ENCODE peak calls at places on chromosomes 16 and 17, in ten cellular contexts. One of them, this sample, is unnamed.
A peak's percentile ranks its signal among the peaks of the same experiment; 100 is the strongest.

GRCh38 chr17:82228842-82229685 is at the start of gene SLC16A3:
- DNase-seq in cardiac muscle cell: peak; percentile 83
- DNase-seq in foreskin keratinocyte: no peak
- DNase-seq in naive thymus-derived CD4-positive, alpha-beta T cell: no peak
- DNase-seq in suprapubic skin: peak; percentile 78
- DNase-seq in tibial artery: peak; percentile 76
- DNase-seq in left lung: peak; percentile 77
- DNase-seq in uterus: peak; percentile 42
- DNase-seq in GM12878: no peak
- DNase-seq in transverse colon: peak; percentile 78
- DNase-seq in this sample: no peak

GRCh38 chr17:38617967-38618760 is 12.4 kb upstream of the SRCIN1 start:
- DNase-seq in cardiac muscle cell: no peak
- DNase-seq in foreskin keratinocyte: no peak
- DNase-seq in naive thymus-derived CD4-positive, alpha-beta T cell: no peak
- DNase-seq in suprapubic skin: peak; percentile 7
- DNase-seq in tibial artery: peak; percentile 20
- DNase-seq in left lung: no peak
- DNase-seq in uterus: no peak
- DNase-seq in GM12878: no peak
- DNase-seq in transverse colon: no peak
- DNase-seq in this sample: no peak

GRCh38 chr16:89445166-89445565 is 45.2 kb downstream of the ANKRD11 start:
- DNase-seq in cardiac muscle cell: no peak
- DNase-seq in foreskin keratinocyte: no peak
- DNase-seq in naive thymus-derived CD4-positive, alpha-beta T cell: no peak
- DNase-seq in suprapubic skin: no peak
- DNase-seq in tibial artery: no peak
- DNase-seq in left lung: no peak
- DNase-seq in uterus: no peak
- DNase-seq in GM12878: no peak
- DNase-seq in transverse colon: no peak
- DNase-seq in this sample: no peak

GRCh38 chr17:77107506-77108433 is 33.0 kb upstream of the SEC14L1 start:
- DNase-seq in cardiac muscle cell: peak; percentile 65
- DNase-seq in foreskin keratinocyte: no peak
- DNase-seq in naive thymus-derived CD4-positive, alpha-beta T cell: no peak
- DNase-seq in suprapubic skin: no peak
- DNase-seq in tibial artery: no peak
- DNase-seq in left lung: no peak
- DNase-seq in uterus: peak; percentile 55
- DNase-seq in GM12878: peak; percentile 94
- DNase-seq in transverse colon: peak; percentile 59
- DNase-seq in this sample: peak; percentile 43

GRCh38 chr17:57585341-57586098 is 159.6 kb downstream of the CCDC182 start:
- DNase-seq in cardiac muscle cell: no peak
- DNase-seq in foreskin keratinocyte: no peak
- DNase-seq in naive thymus-derived CD4-positive, alpha-beta T cell: no peak
- DNase-seq in suprapubic skin: no peak
- DNase-seq in tibial artery: no peak
- DNase-seq in left lung: no peak
- DNase-seq in uterus: no peak
- DNase-seq in GM12878: no peak
- DNase-seq in transverse colon: no peak
- DNase-seq in this sample: no peak

GRCh38 chr17:69575346-69575761 is 160.9 kb downstream of the MAP2K6 start:
- DNase-seq in cardiac muscle cell: peak; percentile 87
- DNase-seq in foreskin keratinocyte: no peak
- DNase-seq in naive thymus-derived CD4-positive, alpha-beta T cell: no peak
- DNase-seq in suprapubic skin: no peak
- DNase-seq in tibial artery: no peak
- DNase-seq in left lung: no peak
- DNase-seq in uterus: no peak
- DNase-seq in GM12878: no peak
- DNase-seq in transverse colon: no peak
- DNase-seq in this sample: peak; percentile 75

GRCh38 chr17:7220593-7221280 is 999 bp downstream of the ACADVL start:
- DNase-seq in cardiac muscle cell: peak; percentile 71
- DNase-seq in foreskin keratinocyte: no peak
- DNase-seq in naive thymus-derived CD4-positive, alpha-beta T cell: peak; percentile 47
- DNase-seq in suprapubic skin: no peak
- DNase-seq in tibial artery: no peak
- DNase-seq in left lung: peak; percentile 59
- DNase-seq in uterus: no peak
- DNase-seq in GM12878: no peak
- DNase-seq in transverse colon: peak; percentile 77
- DNase-seq in this sample: peak; percentile 49

GRCh38 chr16:2854700-2855309 is 3.2 kb downstream of the PRSS22 start:
- DNase-seq in cardiac muscle cell: no peak
- DNase-seq in foreskin keratinocyte: no peak
- DNase-seq in naive thymus-derived CD4-positive, alpha-beta T cell: no peak
- DNase-seq in suprapubic skin: no peak
- DNase-seq in tibial artery: no peak
- DNase-seq in left lung: no peak
- DNase-seq in uterus: no peak
- DNase-seq in GM12878: no peak
- DNase-seq in transverse colon: no peak
- DNase-seq in this sample: no peak

GRCh38 chr17:13560935-13561334 is 40.8 kb downstream of the HS3ST3A1 start:
- DNase-seq in cardiac muscle cell: no peak
- DNase-seq in foreskin keratinocyte: no peak
- DNase-seq in naive thymus-derived CD4-positive, alpha-beta T cell: no peak
- DNase-seq in suprapubic skin: no peak
- DNase-seq in tibial artery: no peak
- DNase-seq in left lung: no peak
- DNase-seq in uterus: no peak
- DNase-seq in GM12878: no peak
- DNase-seq in transverse colon: no peak
- DNase-seq in this sample: no peak

GRCh38 chr17:13562271-13562800 is 39.4 kb downstream of the HS3ST3A1 start:
- DNase-seq in cardiac muscle cell: no peak
- DNase-seq in foreskin keratinocyte: no peak
- DNase-seq in naive thymus-derived CD4-positive, alpha-beta T cell: no peak
- DNase-seq in suprapubic skin: peak; percentile 70
- DNase-seq in tibial artery: no peak
- DNase-seq in left lung: peak; percentile 62
- DNase-seq in uterus: no peak
- DNase-seq in GM12878: no peak
- DNase-seq in transverse colon: no peak
- DNase-seq in this sample: peak; percentile 95

GRCh38 chr17:13558588-13558987 is 43.1 kb downstream of the HS3ST3A1 start:
- DNase-seq in cardiac muscle cell: no peak
- DNase-seq in foreskin keratinocyte: no peak
- DNase-seq in naive thymus-derived CD4-positive, alpha-beta T cell: no peak
- DNase-seq in suprapubic skin: no peak
- DNase-seq in tibial artery: no peak
- DNase-seq in left lung: no peak
- DNase-seq in uterus: no peak
- DNase-seq in GM12878: no peak
- DNase-seq in transverse colon: no peak
- DNase-seq in this sample: no peak

GRCh38 chr17:13563916-13564315 is 37.8 kb downstream of the HS3ST3A1 start:
- DNase-seq in cardiac muscle cell: peak; percentile 41
- DNase-seq in foreskin keratinocyte: no peak
- DNase-seq in naive thymus-derived CD4-positive, alpha-beta T cell: no peak
- DNase-seq in suprapubic skin: no peak
- DNase-seq in tibial artery: no peak
- DNase-seq in left lung: no peak
- DNase-seq in uterus: no peak
- DNase-seq in GM12878: no peak
- DNase-seq in transverse colon: no peak
- DNase-seq in this sample: no peak

DNA sequence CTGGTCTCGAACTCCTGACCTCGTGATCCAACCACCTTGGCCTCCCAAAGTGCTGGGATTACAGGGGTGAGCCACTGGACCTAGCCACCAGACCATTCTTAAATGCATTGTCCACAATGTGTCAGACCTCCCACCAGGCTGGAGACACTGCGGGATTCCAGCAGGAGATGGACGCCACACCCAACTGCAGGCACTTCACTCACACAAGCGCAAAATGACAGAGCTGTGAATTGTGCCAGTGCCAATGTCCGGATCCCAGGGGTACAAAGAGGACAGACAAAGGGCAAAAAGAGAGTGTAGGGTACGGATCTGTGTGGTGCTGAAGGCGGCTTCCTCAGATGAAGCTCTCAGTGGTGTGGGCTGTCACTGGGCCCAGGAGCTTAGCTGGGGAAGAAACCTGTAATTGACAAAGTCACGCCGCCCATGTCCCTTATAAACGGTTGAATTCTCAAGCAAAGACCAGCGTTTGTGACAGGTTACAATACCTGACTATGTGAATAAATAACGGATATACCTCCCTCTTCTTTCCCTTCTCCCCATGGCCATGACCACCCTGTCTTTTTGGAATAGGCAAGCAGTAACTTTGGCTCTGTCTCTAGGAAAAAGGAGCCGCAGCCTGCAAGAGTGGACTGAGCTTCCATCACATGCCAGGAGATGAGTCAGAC is 40.0 kb downstream of the HS3ST3A1 start:
- DNase-seq in cardiac muscle cell: peak; percentile 92
- DNase-seq in foreskin keratinocyte: no peak
- DNase-seq in naive thymus-derived CD4-positive, alpha-beta T cell: no peak
- DNase-seq in suprapubic skin: no peak
- DNase-seq in tibial artery: no peak
- DNase-seq in left lung: no peak
- DNase-seq in uterus: peak; percentile 54
- DNase-seq in GM12878: no peak
- DNase-seq in transverse colon: peak; percentile 8
- DNase-seq in this sample: no peak
- H3K27ac ChIP-seq in cardiac muscle cell: no peak overlapping the region
- H3K27ac ChIP-seq in foreskin keratinocyte: no peak overlapping the region
- H3K27ac ChIP-seq in naive thymus-derived CD4-positive, alpha-beta T cell: no peak overlapping the region
- H3K27ac ChIP-seq in suprapubic skin: no peak overlapping the region
- H3K27ac ChIP-seq in tibial artery: no peak overlapping the region
- H3K27ac ChIP-seq in left lung: no peak overlapping the region
- H3K27ac ChIP-seq in uterus: no peak overlapping the region
- H3K27ac ChIP-seq in GM12878: no peak overlapping the region
- H3K27ac ChIP-seq in transverse colon: no peak overlapping the region
- H3K27ac ChIP-seq in this sample: peak overlapping the region; percentile 67

GRCh38 chr17:41728056-41728455 is 6.4 kb downstream of the HAP1 start:
- DNase-seq in cardiac muscle cell: no peak
- DNase-seq in foreskin keratinocyte: no peak
- DNase-seq in naive thymus-derived CD4-positive, alpha-beta T cell: no peak
- DNase-seq in suprapubic skin: no peak
- DNase-seq in tibial artery: no peak
- DNase-seq in left lung: no peak
- DNase-seq in uterus: no peak
- DNase-seq in GM12878: no peak
- DNase-seq in transverse colon: no peak
- DNase-seq in this sample: no peak

GRCh38 chr17:41731836-41732235 is 2.6 kb downstream of the HAP1 start:
- DNase-seq in cardiac muscle cell: no peak
- DNase-seq in foreskin keratinocyte: no peak
- DNase-seq in naive thymus-derived CD4-positive, alpha-beta T cell: no peak
- DNase-seq in suprapubic skin: no peak
- DNase-seq in tibial artery: no peak
- DNase-seq in left lung: no peak
- DNase-seq in uterus: no peak
- DNase-seq in GM12878: no peak
- DNase-seq in transverse colon: no peak
- DNase-seq in this sample: no peak

GRCh38 chr17:41734139-41734948 is at the start of gene HAP1:
- DNase-seq in cardiac muscle cell: peak; percentile 31
- DNase-seq in foreskin keratinocyte: no peak
- DNase-seq in naive thymus-derived CD4-positive, alpha-beta T cell: no peak
- DNase-seq in suprapubic skin: no peak
- DNase-seq in tibial artery: no peak
- DNase-seq in left lung: no peak
- DNase-seq in uterus: no peak
- DNase-seq in GM12878: no peak
- DNase-seq in transverse colon: no peak
- DNase-seq in this sample: peak; percentile 13

GRCh38 chr17:41733348-41734138 is 900 bp downstream of the HAP1 start:
- DNase-seq in cardiac muscle cell: no peak
- DNase-seq in foreskin keratinocyte: no peak
- DNase-seq in naive thymus-derived CD4-positive, alpha-beta T cell: no peak
- DNase-seq in suprapubic skin: no peak
- DNase-seq in tibial artery: no peak
- DNase-seq in left lung: no peak
- DNase-seq in uterus: no peak
- DNase-seq in GM12878: no peak
- DNase-seq in transverse colon: no peak
- DNase-seq in this sample: no peak

GRCh38 chr17:41730479-41730878 is 4.0 kb downstream of the HAP1 start:
- DNase-seq in cardiac muscle cell: no peak
- DNase-seq in foreskin keratinocyte: no peak
- DNase-seq in naive thymus-derived CD4-positive, alpha-beta T cell: no peak
- DNase-seq in suprapubic skin: no peak
- DNase-seq in tibial artery: no peak
- DNase-seq in left lung: no peak
- DNase-seq in uterus: no peak
- DNase-seq in GM12878: no peak
- DNase-seq in transverse colon: no peak
- DNase-seq in this sample: no peak
- H3K27ac ChIP-seq in cardiac muscle cell: no peak overlapping the region
- H3K27ac ChIP-seq in foreskin keratinocyte: no peak overlapping the region
- H3K27ac ChIP-seq in naive thymus-derived CD4-positive, alpha-beta T cell: no peak overlapping the region
- H3K27ac ChIP-seq in suprapubic skin: no peak overlapping the region
- H3K27ac ChIP-seq in tibial artery: no peak overlapping the region
- H3K27ac ChIP-seq in left lung: no peak overlapping the region
- H3K27ac ChIP-seq in uterus: no peak overlapping the region
- H3K27ac ChIP-seq in GM12878: no peak overlapping the region
- H3K27ac ChIP-seq in transverse colon: no peak overlapping the region
- H3K27ac ChIP-seq in this sample: no peak overlapping the region

GRCh38 chr17:29715680-29716079 is 93.0 kb upstream of the CORO6 start:
- DNase-seq in cardiac muscle cell: no peak
- DNase-seq in foreskin keratinocyte: no peak
- DNase-seq in naive thymus-derived CD4-positive, alpha-beta T cell: no peak
- DNase-seq in suprapubic skin: no peak
- DNase-seq in tibial artery: no peak
- DNase-seq in left lung: no peak
- DNase-seq in uterus: no peak
- DNase-seq in GM12878: no peak
- DNase-seq in transverse colon: no peak
- DNase-seq in this sample: no peak

GRCh38 chr17:29711588-29712385 is 89.1 kb upstream of the CORO6 start:
- DNase-seq in cardiac muscle cell: no peak
- DNase-seq in foreskin keratinocyte: no peak
- DNase-seq in naive thymus-derived CD4-positive, alpha-beta T cell: no peak
- DNase-seq in suprapubic skin: no peak
- DNase-seq in tibial artery: no peak
- DNase-seq in left lung: no peak
- DNase-seq in uterus: no peak
- DNase-seq in GM12878: no peak
- DNase-seq in transverse colon: no peak
- DNase-seq in this sample: no peak

GRCh38 chr17:29714146-29714545 is 91.4 kb upstream of the CORO6 start:
- DNase-seq in cardiac muscle cell: no peak
- DNase-seq in foreskin keratinocyte: no peak
- DNase-seq in naive thymus-derived CD4-positive, alpha-beta T cell: no peak
- DNase-seq in suprapubic skin: no peak
- DNase-seq in tibial artery: no peak
- DNase-seq in left lung: no peak
- DNase-seq in uterus: no peak
- DNase-seq in GM12878: no peak
- DNase-seq in transverse colon: no peak
- DNase-seq in this sample: no peak

GRCh38 chr17:29712677-29713076 is 90.0 kb upstream of the CORO6 start:
- DNase-seq in cardiac muscle cell: no peak
- DNase-seq in foreskin keratinocyte: no peak
- DNase-seq in naive thymus-derived CD4-positive, alpha-beta T cell: no peak
- DNase-seq in suprapubic skin: no peak
- DNase-seq in tibial artery: no peak
- DNase-seq in left lung: no peak
- DNase-seq in uterus: no peak
- DNase-seq in GM12878: no peak
- DNase-seq in transverse colon: no peak
- DNase-seq in this sample: no peak

DNA sequence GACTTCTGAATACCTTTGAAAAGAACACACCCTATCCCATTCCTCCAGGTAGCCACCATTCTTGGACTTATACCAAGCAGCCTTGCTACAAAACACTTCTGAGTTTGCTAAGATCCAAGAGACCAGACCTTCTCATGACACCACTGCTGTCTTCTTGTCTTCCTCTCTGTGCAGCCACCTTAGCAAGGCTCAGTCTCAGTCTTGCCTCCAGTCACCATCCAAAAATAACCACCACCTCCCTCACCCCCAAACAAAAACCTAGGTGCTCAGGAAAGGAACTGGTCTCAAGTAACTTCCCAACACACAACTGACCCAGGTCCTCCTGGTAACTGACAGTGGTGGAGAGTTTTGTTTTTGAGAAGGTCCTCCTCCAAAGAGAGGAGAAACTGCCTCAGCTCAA is 90.9 kb upstream of the CORO6 start:
- DNase-seq in cardiac muscle cell: no peak
- DNase-seq in foreskin keratinocyte: no peak
- DNase-seq in naive thymus-derived CD4-positive, alpha-beta T cell: no peak
- DNase-seq in suprapubic skin: no peak
- DNase-seq in tibial artery: no peak
- DNase-seq in left lung: no peak
- DNase-seq in uterus: no peak
- DNase-seq in GM12878: peak; percentile 36
- DNase-seq in transverse colon: no peak
- DNase-seq in this sample: no peak
- H3K27ac ChIP-seq in cardiac muscle cell: no peak overlapping the region
- H3K27ac ChIP-seq in foreskin keratinocyte: no peak overlapping the region
- H3K27ac ChIP-seq in naive thymus-derived CD4-positive, alpha-beta T cell: peak overlapping the region; percentile 9
- H3K27ac ChIP-seq in suprapubic skin: no peak overlapping the region
- H3K27ac ChIP-seq in tibial artery: no peak overlapping the region
- H3K27ac ChIP-seq in left lung: peak overlapping the region; percentile 96
- H3K27ac ChIP-seq in uterus: no peak overlapping the region
- H3K27ac ChIP-seq in GM12878: peak overlapping the region; percentile 63
- H3K27ac ChIP-seq in transverse colon: no peak overlapping the region
- H3K27ac ChIP-seq in this sample: no peak overlapping the region

GRCh38 chr17:8223356-8224063 is 13.1 kb upstream of the AURKB start:
- DNase-seq in cardiac muscle cell: peak; percentile 53
- DNase-seq in foreskin keratinocyte: no peak
- DNase-seq in naive thymus-derived CD4-positive, alpha-beta T cell: no peak
- DNase-seq in suprapubic skin: peak; percentile 87
- DNase-seq in tibial artery: peak; percentile 85
- DNase-seq in left lung: peak; percentile 70
- DNase-seq in uterus: peak; percentile 64
- DNase-seq in GM12878: no peak
- DNase-seq in transverse colon: peak; percentile 74
- DNase-seq in this sample: peak; percentile 38

GRCh38 chr17:8221663-8222379 is 11.4 kb upstream of the AURKB start:
- DNase-seq in cardiac muscle cell: peak; percentile 90
- DNase-seq in foreskin keratinocyte: no peak
- DNase-seq in naive thymus-derived CD4-positive, alpha-beta T cell: peak; percentile 95
- DNase-seq in suprapubic skin: peak; percentile 92
- DNase-seq in tibial artery: peak; percentile 93
- DNase-seq in left lung: peak; percentile 76
- DNase-seq in uterus: peak; percentile 93
- DNase-seq in GM12878: peak; percentile 96
- DNase-seq in transverse colon: peak; percentile 90
- DNase-seq in this sample: peak; percentile 91

GRCh38 chr17:8222630-8223355 is 12.4 kb upstream of the AURKB start:
- DNase-seq in cardiac muscle cell: peak; percentile 98
- DNase-seq in foreskin keratinocyte: peak; percentile 89
- DNase-seq in naive thymus-derived CD4-positive, alpha-beta T cell: peak; percentile 91
- DNase-seq in suprapubic skin: peak; percentile 97
- DNase-seq in tibial artery: peak; percentile 98
- DNase-seq in left lung: peak; percentile 95
- DNase-seq in uterus: peak; percentile 96
- DNase-seq in GM12878: peak; percentile 81
- DNase-seq in transverse colon: peak; percentile 94
- DNase-seq in this sample: peak; percentile 95

GRCh38 chr17:8220783-8221662 is 10.6 kb upstream of the AURKB start:
- DNase-seq in cardiac muscle cell: peak; percentile 92
- DNase-seq in foreskin keratinocyte: peak; percentile 81
- DNase-seq in naive thymus-derived CD4-positive, alpha-beta T cell: peak; percentile 81
- DNase-seq in suprapubic skin: peak; percentile 94
- DNase-seq in tibial artery: peak; percentile 96
- DNase-seq in left lung: peak; percentile 87
- DNase-seq in uterus: peak; percentile 95
- DNase-seq in GM12878: peak; percentile 90
- DNase-seq in transverse colon: peak; percentile 94
- DNase-seq in this sample: peak; percentile 89

DNA sequence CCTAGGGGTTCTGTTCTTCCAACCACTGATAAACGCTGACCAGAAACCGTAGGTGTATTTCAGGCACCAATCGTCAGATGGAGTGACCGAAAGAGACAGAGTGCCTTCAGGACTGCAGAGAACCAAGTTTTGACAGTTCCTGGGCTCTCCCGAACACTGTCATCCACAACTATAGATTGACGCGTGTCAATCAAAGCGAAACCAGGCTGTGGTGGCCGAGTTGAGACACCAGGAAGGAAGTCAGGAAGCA is 11.9 kb upstream of the AURKB start:
- DNase-seq in cardiac muscle cell: no peak
- DNase-seq in foreskin keratinocyte: peak; percentile 81
- DNase-seq in naive thymus-derived CD4-positive, alpha-beta T cell: no peak
- DNase-seq in suprapubic skin: no peak
- DNase-seq in tibial artery: no peak
- DNase-seq in left lung: no peak
- DNase-seq in uterus: no peak
- DNase-seq in GM12878: no peak
- DNase-seq in transverse colon: no peak
- DNase-seq in this sample: no peak
- H3K27ac ChIP-seq in cardiac muscle cell: peak overlapping the region; percentile 87
- H3K27ac ChIP-seq in foreskin keratinocyte: peak overlapping the region; percentile 53
- H3K27ac ChIP-seq in naive thymus-derived CD4-positive, alpha-beta T cell: peak overlapping the region; percentile 83
- H3K27ac ChIP-seq in suprapubic skin: peak overlapping the region; percentile 90
- H3K27ac ChIP-seq in tibial artery: peak overlapping the region; percentile 99
- H3K27ac ChIP-seq in left lung: peak overlapping the region; percentile 97
- H3K27ac ChIP-seq in uterus: peak overlapping the region; percentile 98
- H3K27ac ChIP-seq in GM12878: peak overlapping the region; percentile 97
- H3K27ac ChIP-seq in transverse colon: peak overlapping the region; percentile 95
- H3K27ac ChIP-seq in this sample: peak overlapping the region; percentile 94

This sample was measured in brain microvascular endothelial cell.